ENCODE peak calls at places on chromosomes 12 and 14, in ten cellular contexts. One of them, this sample, is unnamed. For H3K4me1, the result is how much of the 10 kb centered on the place peaks cover.

GRCh38 chr14:75274899-75275569 is 3.6 kb upstream of the FOS start:
- DNase-seq in HepG2: no peak
- DNase-seq in CD8-positive, alpha-beta T cell: peak
- DNase-seq in cardiac muscle cell: no peak
- DNase-seq in tibial artery: peak
- DNase-seq in transverse colon: peak
- DNase-seq in pancreas: no peak
- DNase-seq in sigmoid colon: peak
- DNase-seq in mucosa of descending colon: peak
- DNase-seq in heart left ventricle: peak
- DNase-seq in this sample: peak

GRCh38 chr12:6494351-6494743 is 445 bp downstream of the NCAPD2 start:
- DNase-seq in mucosa of descending colon: no peak
- DNase-seq in transverse colon: no peak
- DNase-seq in cardiac muscle cell: no peak
- DNase-seq in CD8-positive, alpha-beta T cell: no peak
- DNase-seq in heart left ventricle: no peak
- DNase-seq in pancreas: no peak
- DNase-seq in sigmoid colon: no peak
- DNase-seq in tibial artery: no peak
- DNase-seq in HepG2: no peak
- DNase-seq in this sample: no peak

GRCh38 chr14:104881369-104881979 is 16.4 kb downstream of the CEP170B start:
- DNase-seq in sigmoid colon: no peak
- DNase-seq in cardiac muscle cell: peak
- DNase-seq in heart left ventricle: peak
- DNase-seq in tibial artery: no peak
- DNase-seq in CD8-positive, alpha-beta T cell: no peak
- DNase-seq in pancreas: peak
- DNase-seq in mucosa of descending colon: no peak
- DNase-seq in HepG2: no peak
- DNase-seq in transverse colon: no peak
- DNase-seq in this sample: no peak

GRCh38 chr12:66753810-66754209 is 74.9 kb upstream of the GRIP1 start:
- DNase-seq in tibial artery: no peak
- DNase-seq in HepG2: no peak
- DNase-seq in heart left ventricle: no peak
- DNase-seq in pancreas: no peak
- DNase-seq in mucosa of descending colon: no peak
- DNase-seq in transverse colon: no peak
- DNase-seq in CD8-positive, alpha-beta T cell: no peak
- DNase-seq in sigmoid colon: no peak
- DNase-seq in cardiac muscle cell: no peak
- DNase-seq in this sample: no peak

GRCh38 chr14:57736391-57736790 is 129.5 kb downstream of the SLC35F4 start:
- DNase-seq in HepG2: no peak
- DNase-seq in pancreas: no peak
- DNase-seq in sigmoid colon: no peak
- DNase-seq in transverse colon: no peak
- DNase-seq in tibial artery: no peak
- DNase-seq in CD8-positive, alpha-beta T cell: no peak
- DNase-seq in heart left ventricle: no peak
- DNase-seq in mucosa of descending colon: no peak
- DNase-seq in cardiac muscle cell: no peak
- DNase-seq in this sample: no peak

GRCh38 chr14:104016873-104017650 is 68.4 kb upstream of the ASPG start:
- DNase-seq in heart left ventricle: no peak
- DNase-seq in HepG2: no peak
- DNase-seq in mucosa of descending colon: no peak
- DNase-seq in cardiac muscle cell: no peak
- DNase-seq in sigmoid colon: no peak
- DNase-seq in tibial artery: no peak
- DNase-seq in CD8-positive, alpha-beta T cell: no peak
- DNase-seq in pancreas: no peak
- DNase-seq in transverse colon: no peak
- DNase-seq in this sample: no peak

GRCh38 chr14:92670177-92670576 is 78.2 kb downstream of the LGMN start:
- DNase-seq in CD8-positive, alpha-beta T cell: no peak
- DNase-seq in sigmoid colon: no peak
- DNase-seq in tibial artery: no peak
- DNase-seq in mucosa of descending colon: no peak
- DNase-seq in transverse colon: no peak
- DNase-seq in HepG2: no peak
- DNase-seq in heart left ventricle: peak
- DNase-seq in cardiac muscle cell: no peak
- DNase-seq in pancreas: no peak
- DNase-seq in this sample: no peak

GRCh38 chr12:65099182-65099581 is 21.9 kb downstream of the WIF1 start:
- DNase-seq in pancreas: no peak
- DNase-seq in HepG2: no peak
- DNase-seq in sigmoid colon: no peak
- DNase-seq in mucosa of descending colon: no peak
- DNase-seq in tibial artery: no peak
- DNase-seq in CD8-positive, alpha-beta T cell: no peak
- DNase-seq in cardiac muscle cell: no peak
- DNase-seq in heart left ventricle: no peak
- DNase-seq in transverse colon: no peak
- DNase-seq in this sample: no peak

GRCh38 chr14:20683896-20684661 is at the start of gene RNASE4:
- DNase-seq in mucosa of descending colon: peak
- DNase-seq in HepG2: peak
- DNase-seq in tibial artery: peak
- DNase-seq in CD8-positive, alpha-beta T cell: peak
- DNase-seq in cardiac muscle cell: peak
- DNase-seq in sigmoid colon: peak
- DNase-seq in transverse colon: peak
- DNase-seq in pancreas: peak
- DNase-seq in heart left ventricle: peak
- DNase-seq in this sample: peak

GRCh38 chr12:25962932-25963525 is 4.5 kb downstream of the RASSF8 start:
- DNase-seq in pancreas: no peak
- DNase-seq in sigmoid colon: peak
- DNase-seq in mucosa of descending colon: no peak
- DNase-seq in CD8-positive, alpha-beta T cell: no peak
- DNase-seq in heart left ventricle: no peak
- DNase-seq in HepG2: no peak
- DNase-seq in cardiac muscle cell: no peak
- DNase-seq in transverse colon: no peak
- DNase-seq in tibial artery: no peak
- DNase-seq in this sample: no peak

GRCh38 chr14:75794615-75795038 is 133.6 kb downstream of the TTLL5 start:
- DNase-seq in sigmoid colon: no peak
- DNase-seq in transverse colon: no peak
- DNase-seq in pancreas: no peak
- DNase-seq in tibial artery: no peak
- DNase-seq in heart left ventricle: no peak
- DNase-seq in HepG2: peak
- DNase-seq in mucosa of descending colon: no peak
- DNase-seq in CD8-positive, alpha-beta T cell: no peak
- DNase-seq in cardiac muscle cell: peak
- DNase-seq in this sample: no peak

GRCh38 chr12:119911147-119911546 is 34.0 kb upstream of the CIT start:
- DNase-seq in sigmoid colon: no peak
- DNase-seq in tibial artery: no peak
- DNase-seq in heart left ventricle: no peak
- DNase-seq in pancreas: no peak
- DNase-seq in mucosa of descending colon: no peak
- DNase-seq in transverse colon: no peak
- DNase-seq in HepG2: no peak
- DNase-seq in CD8-positive, alpha-beta T cell: no peak
- DNase-seq in cardiac muscle cell: no peak
- DNase-seq in this sample: no peak

GRCh38 chr12:92796650-92797049 is 93.9 kb downstream of the PLEKHG7 start:
- DNase-seq in sigmoid colon: no peak
- DNase-seq in cardiac muscle cell: no peak
- DNase-seq in tibial artery: no peak
- DNase-seq in transverse colon: no peak
- DNase-seq in pancreas: no peak
- DNase-seq in mucosa of descending colon: no peak
- DNase-seq in CD8-positive, alpha-beta T cell: no peak
- DNase-seq in heart left ventricle: no peak
- DNase-seq in HepG2: no peak
- DNase-seq in this sample: no peak

GRCh38 chr12:106226884-106227640 is 20.8 kb downstream of the CKAP4 start:
- DNase-seq in HepG2: peak
- DNase-seq in CD8-positive, alpha-beta T cell: no peak
- DNase-seq in pancreas: no peak
- DNase-seq in sigmoid colon: no peak
- DNase-seq in heart left ventricle: no peak
- DNase-seq in cardiac muscle cell: peak
- DNase-seq in tibial artery: no peak
- DNase-seq in transverse colon: no peak
- DNase-seq in mucosa of descending colon: peak
- DNase-seq in this sample: no peak

GRCh38 chr14:33691907-33692306 is 259.0 kb downstream of the EGLN3 start:
- DNase-seq in mucosa of descending colon: no peak
- DNase-seq in tibial artery: no peak
- DNase-seq in CD8-positive, alpha-beta T cell: no peak
- DNase-seq in cardiac muscle cell: no peak
- DNase-seq in HepG2: no peak
- DNase-seq in transverse colon: no peak
- DNase-seq in pancreas: no peak
- DNase-seq in sigmoid colon: no peak
- DNase-seq in heart left ventricle: no peak
- DNase-seq in this sample: no peak

GRCh38 chr12:128708789-128709188 is 115.0 kb downstream of the SLC15A4 start:
- DNase-seq in HepG2: no peak
- DNase-seq in tibial artery: no peak
- DNase-seq in sigmoid colon: no peak
- DNase-seq in mucosa of descending colon: no peak
- DNase-seq in transverse colon: no peak
- DNase-seq in pancreas: no peak
- DNase-seq in heart left ventricle: no peak
- DNase-seq in cardiac muscle cell: no peak
- DNase-seq in CD8-positive, alpha-beta T cell: no peak
- DNase-seq in this sample: no peak

GRCh38 chr14:79442776-79443175 is 768.5 kb downstream of the DIO2 start:
- DNase-seq in cardiac muscle cell: no peak
- DNase-seq in heart left ventricle: no peak
- DNase-seq in tibial artery: no peak
- DNase-seq in transverse colon: no peak
- DNase-seq in mucosa of descending colon: no peak
- DNase-seq in HepG2: no peak
- DNase-seq in CD8-positive, alpha-beta T cell: no peak
- DNase-seq in pancreas: no peak
- DNase-seq in sigmoid colon: no peak
- DNase-seq in this sample: no peak

GRCh38 chr14:78644824-78645559 is 474.8 kb downstream of the NRXN3 start:
- DNase-seq in tibial artery: no peak
- DNase-seq in pancreas: no peak
- DNase-seq in CD8-positive, alpha-beta T cell: no peak
- DNase-seq in cardiac muscle cell: no peak
- DNase-seq in mucosa of descending colon: no peak
- DNase-seq in HepG2: no peak
- DNase-seq in sigmoid colon: no peak
- DNase-seq in transverse colon: no peak
- DNase-seq in heart left ventricle: no peak
- DNase-seq in this sample: no peak

GRCh38 chr14:21846227-21846885 is 172.7 kb upstream of the OR4E1 start:
- DNase-seq in HepG2: peak
- DNase-seq in heart left ventricle: no peak
- DNase-seq in tibial artery: no peak
- DNase-seq in mucosa of descending colon: peak
- DNase-seq in cardiac muscle cell: peak
- DNase-seq in CD8-positive, alpha-beta T cell: peak
- DNase-seq in pancreas: peak
- DNase-seq in sigmoid colon: no peak
- DNase-seq in transverse colon: peak
- DNase-seq in this sample: peak

GRCh38 chr14:21840765-21841164 is 167.1 kb upstream of the OR4E1 start:
- DNase-seq in sigmoid colon: no peak
- DNase-seq in mucosa of descending colon: no peak
- DNase-seq in cardiac muscle cell: no peak
- DNase-seq in transverse colon: no peak
- DNase-seq in tibial artery: no peak
- DNase-seq in HepG2: no peak
- DNase-seq in pancreas: no peak
- DNase-seq in heart left ventricle: no peak
- DNase-seq in CD8-positive, alpha-beta T cell: no peak
- DNase-seq in this sample: no peak
- TF ChIP-seq CTCF in sigmoid colon: no peak
- TF ChIP-seq CTCF in mucosa of descending colon: no peak
- TF ChIP-seq CTCF in cardiac muscle cell: no peak
- TF ChIP-seq CTCF in transverse colon: no peak
- TF ChIP-seq CTCF in tibial artery: no peak
- TF ChIP-seq CTCF in HepG2: no peak
- TF ChIP-seq CTCF in pancreas: no peak
- TF ChIP-seq CTCF in heart left ventricle: no peak
- TF ChIP-seq CTCF in CD8-positive, alpha-beta T cell: no peak
- TF ChIP-seq CTCF in this sample: no peak

DNA sequence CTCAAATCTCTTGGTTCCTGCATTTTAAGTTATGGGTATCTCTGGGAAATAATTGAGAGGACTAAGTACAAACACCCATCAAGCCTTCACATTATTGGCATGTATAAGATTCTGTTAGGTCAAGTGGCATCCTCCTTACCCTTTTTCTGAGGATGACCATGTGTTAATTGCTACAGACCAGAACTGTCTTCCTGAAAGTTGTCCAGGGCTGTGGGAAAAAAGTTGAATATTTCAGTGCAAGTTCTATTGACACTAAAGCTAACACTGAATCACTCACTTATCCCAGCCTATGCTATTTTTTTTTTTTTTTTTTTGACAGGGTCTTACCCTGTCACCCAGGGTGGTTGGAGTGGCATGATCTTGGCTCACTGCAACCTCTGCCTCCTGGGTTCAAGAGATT is 130.1 kb upstream of the HIF1A start:
- DNase-seq in CD8-positive, alpha-beta T cell: no peak
- DNase-seq in heart left ventricle: no peak
- DNase-seq in HepG2: no peak
- DNase-seq in transverse colon: no peak
- DNase-seq in mucosa of descending colon: no peak
- DNase-seq in tibial artery: no peak
- DNase-seq in pancreas: no peak
- DNase-seq in sigmoid colon: no peak
- DNase-seq in cardiac muscle cell: no peak
- DNase-seq in this sample: no peak
- H3K4me1 ChIP-seq in CD8-positive, alpha-beta T cell: under half
- H3K4me1 ChIP-seq in heart left ventricle: half or more
- H3K4me1 ChIP-seq in HepG2: half or more
- H3K4me1 ChIP-seq in transverse colon: under half
- H3K4me1 ChIP-seq in mucosa of descending colon: under half
- H3K4me1 ChIP-seq in tibial artery: half or more
- H3K4me1 ChIP-seq in pancreas: under half
- H3K4me1 ChIP-seq in sigmoid colon: under half
- H3K4me1 ChIP-seq in cardiac muscle cell: half or more
- H3K4me1 ChIP-seq in this sample: under half

GRCh38 chr12:107929436-107929835 is 154.9 kb downstream of the ASCL4 start:
- DNase-seq in cardiac muscle cell: peak
- DNase-seq in transverse colon: no peak
- DNase-seq in pancreas: no peak
- DNase-seq in HepG2: peak
- DNase-seq in heart left ventricle: no peak
- DNase-seq in mucosa of descending colon: no peak
- DNase-seq in sigmoid colon: no peak
- DNase-seq in CD8-positive, alpha-beta T cell: no peak
- DNase-seq in tibial artery: no peak
- DNase-seq in this sample: no peak
- TF ChIP-seq CTCF in cardiac muscle cell: peak
- TF ChIP-seq CTCF in transverse colon: peak
- TF ChIP-seq CTCF in pancreas: no peak
- TF ChIP-seq CTCF in HepG2: peak
- TF ChIP-seq CTCF in heart left ventricle: no peak
- TF ChIP-seq CTCF in mucosa of descending colon: no peak
- TF ChIP-seq CTCF in sigmoid colon: no peak
- TF ChIP-seq CTCF in CD8-positive, alpha-beta T cell: no peak
- TF ChIP-seq CTCF in tibial artery: no peak
- TF ChIP-seq CTCF in this sample: no peak

GRCh38 chr12:11747969-11748368 is 98.5 kb downstream of the ETV6 start:
- DNase-seq in cardiac muscle cell: no peak
- DNase-seq in sigmoid colon: no peak
- DNase-seq in HepG2: no peak
- DNase-seq in pancreas: no peak
- DNase-seq in transverse colon: no peak
- DNase-seq in mucosa of descending colon: no peak
- DNase-seq in heart left ventricle: no peak
- DNase-seq in tibial artery: no peak
- DNase-seq in CD8-positive, alpha-beta T cell: no peak
- DNase-seq in this sample: no peak
- H3K4me1 ChIP-seq in cardiac muscle cell: under half
- H3K4me1 ChIP-seq in sigmoid colon: under half
- H3K4me1 ChIP-seq in HepG2: under half
- H3K4me1 ChIP-seq in pancreas: under half
- H3K4me1 ChIP-seq in transverse colon: half or more
- H3K4me1 ChIP-seq in mucosa of descending colon: under half
- H3K4me1 ChIP-seq in heart left ventricle: under half
- H3K4me1 ChIP-seq in tibial artery: half or more
- H3K4me1 ChIP-seq in CD8-positive, alpha-beta T cell: under half
- H3K4me1 ChIP-seq in this sample: under half